ENCODE peak calls at places on chromosomes 3 and 15, in seven cellular contexts. Z, R, L, I, J, P and H are unnamed samples.
A peak's percentile ranks its signal among the peaks of the same experiment; 100 is the strongest.

GRCh38 chr15:74867562-74868458 is 5.4 kb downstream of the SCAMP2 start:
- DNase-seq in Z (no peak), R (no peak), L (no peak), I (no peak), J (peak; percentile 72), P (no peak), H (no peak)

GRCh38 chr15:75145027-75145841 is 56.4 kb upstream of the C15orf39 start:
- DNase-seq in Z (no peak), R (no peak), L (no peak), I (no peak), J (no peak), P (no peak), H (no peak)

GRCh38 chr15:78131295-78132021 is at the start of gene CIB2:
- DNase-seq in Z (peak; percentile 81), R (peak; percentile 26), L (peak; percentile 7), I (peak; percentile 63), J (peak; percentile 78), P (peak; percentile 84), H (no peak)

GRCh38 chr15:87597346-87598052 is 659.0 kb downstream of the NTRK3 start:
- DNase-seq in Z (no peak), R (no peak), L (no peak), I (no peak), J (no peak), P (no peak), H (no peak)

GRCh38 chr15:73751481-73751880 is 1.7 kb downstream of the INSYN1 start:
- DNase-seq in Z (no peak), R (no peak), L (no peak), I (no peak), J (no peak), P (no peak), H (peak; percentile 16)

GRCh38 chr3:161163297-161163696 is 57.8 kb upstream of the NMD3 start:
- DNase-seq in Z (no peak), R (no peak), L (peak; percentile 72), I (peak; percentile 99), J (no peak), P (no peak), H (no peak)

GRCh38 chr3:157379741-157380140 is 56.9 kb upstream of the PTX3 start:
- DNase-seq in Z (no peak), R (no peak), L (no peak), I (no peak), J (no peak), P (no peak), H (no peak)

GRCh38 chr3:129132097-129132866 is 10.7 kb upstream of the RAB43 start:
- DNase-seq in Z (no peak), R (no peak), L (no peak), I (no peak), J (no peak), P (no peak), H (no peak)

GRCh38 chr15:42158941-42159340 is 2.5 kb upstream of the PLA2G4F start:
- DNase-seq in Z (no peak), R (no peak), L (no peak), I (no peak), J (no peak), P (no peak), H (no peak)

GRCh38 chr15:70613259-70613658 is 150.1 kb downstream of the UACA start:
- DNase-seq in Z (no peak), R (no peak), L (no peak), I (no peak), J (no peak), P (no peak), H (no peak)

GRCh38 chr3:54424283-54424682 is 301.9 kb downstream of the CACNA2D3 start:
- DNase-seq in Z (no peak), R (no peak), L (no peak), I (no peak), J (no peak), P (no peak), H (no peak)

GRCh38 chr3:150299221-150299620 is 108.9 kb upstream of the TSC22D2 start:
- DNase-seq in Z (no peak), R (no peak), L (no peak), I (peak; percentile 90), J (no peak), P (no peak), H (no peak)

GRCh38 chr3:40086890-40087884 is 222.3 kb upstream of the EIF1B start:
- DNase-seq in Z (no peak), R (no peak), L (no peak), I (no peak), J (no peak), P (no peak), H (no peak)

GRCh38 chr3:28726840-28727239 is 378.2 kb upstream of the AZI2 start:
- DNase-seq in Z (peak; percentile 19), R (no peak), L (no peak), I (peak; percentile 14), J (peak; percentile 53), P (no peak), H (no peak)

GRCh38 chr3:176521531-176522175 is 675.6 kb downstream of the TBL1XR1 start:
- DNase-seq in Z (no peak), R (no peak), L (no peak), I (peak; percentile 84), J (no peak), P (no peak), H (no peak)

GRCh38 chr15:48643776-48644497 is 1.6 kb downstream of the FBN1 start:
- DNase-seq in Z (no peak), R (no peak), L (no peak), I (peak; percentile 26), J (no peak), P (no peak), H (no peak)

GRCh38 chr3:109369510-109369909 is 32.2 kb upstream of the DPPA4 start:
- DNase-seq in Z (no peak), R (no peak), L (no peak), I (no peak), J (no peak), P (no peak), H (no peak)

GRCh38 chr3:52091566-52092290 is 35.4 kb upstream of the DUSP7 start:
- DNase-seq in Z (no peak), R (no peak), L (no peak), I (peak; percentile 40), J (peak; percentile 51), P (peak; percentile 46), H (no peak)

GRCh38 chr3:52089691-52090090 is 33.3 kb upstream of the DUSP7 start:
- DNase-seq in Z (no peak), R (no peak), L (no peak), I (no peak), J (peak; percentile 2), P (no peak), H (no peak)

GRCh38 chr3:52088445-52089367 is 32.3 kb upstream of the DUSP7 start:
- DNase-seq in Z (no peak), R (no peak), L (no peak), I (peak; percentile 60), J (peak; percentile 58), P (no peak), H (no peak)

GRCh38 chr3:52090620-52091468 is 34.5 kb upstream of the DUSP7 start:
- DNase-seq in Z (no peak), R (no peak), L (no peak), I (peak; percentile 22), J (peak; percentile 37), P (peak; percentile 46), H (no peak)

DNA sequence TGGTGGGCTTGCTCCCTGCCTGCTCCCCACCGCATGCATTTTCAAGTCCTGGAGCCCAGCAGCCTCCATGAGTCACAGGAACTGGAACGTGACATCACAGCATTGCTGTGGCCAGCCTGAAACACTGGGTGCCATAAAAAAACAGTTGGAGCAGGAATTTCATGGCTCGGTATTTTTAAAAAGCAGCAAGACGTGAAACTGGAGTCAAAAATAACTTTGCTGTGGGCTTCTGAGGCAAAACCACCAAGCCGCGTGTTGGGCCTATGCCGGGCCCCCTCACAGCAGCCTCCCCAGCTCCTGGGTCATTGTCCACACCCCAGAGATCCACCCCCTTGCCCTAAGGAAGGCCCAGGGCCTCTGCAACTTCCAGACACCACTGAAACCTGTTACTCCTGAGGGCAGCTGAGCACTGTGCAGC is 33.8 kb upstream of the DUSP7 start:
- DNase-seq in Z (no peak), R (no peak), L (peak; percentile 60), I (peak; percentile 96), J (peak; percentile 20), P (no peak), H (no peak)
- H3K27ac ChIP-seq in Z (peak overlapping the region; percentile 28), R (peak overlapping the region; percentile 4), L (peak overlapping the region; percentile 99), I (peak overlapping the region; percentile 88), J (peak overlapping the region; percentile 78), P (peak overlapping the region; percentile 53), H (no peak overlapping the region)

DNA sequence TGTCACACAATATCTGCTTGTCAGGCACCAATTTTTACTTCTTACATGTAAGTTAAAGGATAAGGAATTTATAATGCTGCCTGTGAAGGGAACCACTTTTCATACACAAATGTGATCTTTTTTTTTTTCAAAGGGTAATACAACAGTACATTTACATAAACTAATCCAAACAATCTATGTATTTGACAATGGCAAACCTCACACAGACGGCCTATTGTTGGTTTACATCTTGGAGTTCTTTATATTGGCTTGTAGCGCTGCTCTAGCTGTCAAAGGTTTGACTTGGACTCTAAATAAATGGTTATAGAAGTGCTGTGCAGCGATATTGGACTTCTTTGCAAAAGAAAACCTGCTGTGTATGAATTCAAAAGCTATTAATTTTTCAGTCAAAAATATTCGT is 598.0 kb downstream of the FOXP1 start:
- DNase-seq in Z (no peak), R (no peak), L (no peak), I (no peak), J (no peak), P (no peak), H (no peak)
- H3K27ac ChIP-seq in Z (no peak overlapping the region), R (peak overlapping the region; percentile 17), L (no peak overlapping the region), I (no peak overlapping the region), J (no peak overlapping the region), P (peak overlapping the region; percentile 74), H (peak overlapping the region; percentile 46)

GRCh38 chr3:58062469-58062868 is 54.2 kb downstream of the FLNB start:
- DNase-seq in Z (no peak), R (no peak), L (no peak), I (peak; percentile 51), J (no peak), P (no peak), H (no peak)
- H3K27ac ChIP-seq in Z (no peak overlapping the region), R (no peak overlapping the region), L (no peak overlapping the region), I (no peak overlapping the region), J (no peak overlapping the region), P (peak overlapping the region; percentile 81), H (no peak overlapping the region)

GRCh38 chr3:112352720-112353119 is 19.8 kb downstream of the CD200 start:
- DNase-seq in Z (no peak), R (no peak), L (no peak), I (no peak), J (no peak), P (no peak), H (no peak)

GRCh38 chr3:112349557-112349956 is 16.6 kb downstream of the CD200 start:
- DNase-seq in Z (no peak), R (no peak), L (no peak), I (no peak), J (no peak), P (no peak), H (no peak)

GRCh38 chr3:112351823-112352222 is 18.9 kb downstream of the CD200 start:
- DNase-seq in Z (no peak), R (no peak), L (no peak), I (no peak), J (no peak), P (no peak), H (no peak)

GRCh38 chr3:112350181-112350825 is 17.3 kb downstream of the CD200 start:
- DNase-seq in Z (no peak), R (no peak), L (no peak), I (no peak), J (no peak), P (no peak), H (no peak)

DNA sequence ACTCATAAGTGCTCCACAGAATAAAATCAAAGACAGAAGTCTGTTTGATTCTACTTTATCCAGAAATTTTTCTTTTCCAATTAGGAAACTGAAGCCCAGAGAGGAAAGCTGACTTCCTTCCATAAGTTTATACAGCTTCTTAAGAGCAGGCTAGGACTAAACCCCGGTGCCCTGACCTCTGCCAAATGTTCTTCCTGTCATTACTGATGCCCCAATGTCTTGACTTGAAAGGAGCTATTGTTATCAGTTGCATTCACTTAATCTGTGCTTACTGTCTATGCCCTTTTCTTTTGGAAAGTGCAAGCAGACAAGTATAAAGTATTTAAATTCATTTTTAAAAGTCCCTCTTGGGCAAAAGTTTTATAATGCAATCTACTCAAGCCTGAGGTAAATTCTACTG is 18.1 kb downstream of the CD200 start:
- DNase-seq in Z (no peak), R (no peak), L (no peak), I (no peak), J (no peak), P (no peak), H (no peak)
- H3K27ac ChIP-seq in Z (no peak overlapping the region), R (no peak overlapping the region), L (no peak overlapping the region), I (no peak overlapping the region), J (peak overlapping the region; percentile 13), P (no peak overlapping the region), H (no peak overlapping the region)